ENCODE peak calls at places on chromosomes 2 and 18, in eight cellular contexts. H is Jurkat, Clone E6-1; X is ovary; E is lung; D is A549; O is heart right ventricle; V is SK-N-SH; C is GM23338. N is an unnamed sample.

GRCh38 chr2:6913415-6914157 is 3.6 kb upstream of the RNF144A start:
- DNase-seq in O (no peak), H (no peak), E (no peak), C (no peak), X (no peak), D (no peak), V (no peak), N (no peak)

GRCh38 chr18:37586641-37587225 is 21.1 kb upstream of the CELF4 start:
- DNase-seq in V (no peak), D (no peak), X (no peak), H (no peak), C (no peak), O (no peak), E (no peak), N (no peak)

GRCh38 chr18:76892832-76893231 is 70.5 kb downstream of the ZNF236 start:
- DNase-seq in H (no peak), X (no peak), E (no peak), C (no peak), D (no peak), O (no peak), V (no peak), N (no peak)

GRCh38 chr2:54979645-54980044 is 70.6 kb downstream of the RTN4 start:
- DNase-seq in X (no peak), E (peak; percentile 74), D (no peak), O (no peak), H (no peak), V (no peak), C (peak; percentile 42), N (no peak)

GRCh38 chr18:28837100-28837499 is 660.2 kb upstream of the CDH2 start:
- DNase-seq in D (no peak), C (no peak), E (no peak), H (no peak), O (no peak), V (no peak), X (no peak), N (no peak)

GRCh38 chr2:239800785-239801184 is 224.4 kb downstream of the NDUFA10 start:
- DNase-seq in V (no peak), C (no peak), O (no peak), D (no peak), H (no peak), E (no peak), X (no peak), N (no peak)

GRCh38 chr2:29293830-29294438 is 178.7 kb downstream of the CLIP4 start:
- DNase-seq in D (peak; percentile 19), C (peak; percentile 91), V (no peak), H (peak; percentile 12), E (no peak), X (no peak), O (no peak), N (peak; percentile 69)

GRCh38 chr2:216181953-216182352 is 72.8 kb downstream of the XRCC5 start:
- DNase-seq in X (no peak), V (no peak), D (no peak), O (no peak), H (no peak), E (no peak), C (no peak), N (no peak)

GRCh38 chr18:68033466-68033865 is 516.9 kb upstream of the DSEL start:
- DNase-seq in X (no peak), C (no peak), H (no peak), O (no peak), D (no peak), E (no peak), V (no peak), N (no peak)

GRCh38 chr2:105039559-105039958 is 1.7 kb downstream of the MRPS9 start:
- DNase-seq in V (no peak), E (no peak), X (no peak), O (no peak), H (no peak), C (no peak), D (no peak), N (no peak)
- H3K4me3 ChIP-seq in V (no peak overlapping the region), E (no peak overlapping the region), X (no peak overlapping the region), O (no peak overlapping the region), H (no peak overlapping the region), C (peak overlapping the region; percentile 90), D (no peak overlapping the region), N (no peak overlapping the region)

DNA sequence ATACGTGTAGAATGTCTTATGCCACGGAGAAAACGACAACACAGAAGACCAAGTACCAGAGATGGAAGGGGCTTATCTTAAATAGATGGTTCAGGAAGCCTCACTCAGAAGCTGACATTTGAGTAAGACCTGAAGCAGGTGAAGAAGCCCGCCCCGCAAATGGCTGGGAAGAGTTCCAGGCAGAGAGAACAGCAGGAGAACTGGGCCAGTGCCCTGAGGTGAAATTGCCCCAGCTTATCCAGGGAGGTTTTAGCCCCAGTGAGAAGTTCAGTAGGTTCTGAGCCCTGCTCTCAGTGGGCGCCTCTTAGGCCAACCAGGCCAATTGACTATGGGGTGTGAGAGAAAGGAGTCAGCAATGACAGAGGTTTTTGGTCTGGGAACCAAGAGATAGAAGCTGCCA is 166.1 kb upstream of the FOSL2 start:
- DNase-seq in C (no peak), X (no peak), H (no peak), D (no peak), V (no peak), E (no peak), O (no peak), N (no peak)
- H3K4me3 ChIP-seq in C (no peak overlapping the region), X (no peak overlapping the region), H (no peak overlapping the region), D (no peak overlapping the region), V (no peak overlapping the region), E (no peak overlapping the region), O (no peak overlapping the region), N (no peak overlapping the region)

GRCh38 chr2:232633413-232634318 is at the start of gene EFHD1:
- DNase-seq in C (peak; percentile 89), D (peak; percentile 73), V (peak; percentile 87), H (peak; percentile 9), X (peak; percentile 86), E (peak; percentile 51), O (peak; percentile 81), N (peak; percentile 95)

GRCh38 chr2:232634319-232635150 is 1.1 kb downstream of the EFHD1 start:
- DNase-seq in E (no peak), O (peak; percentile 36), X (peak; percentile 58), H (no peak), V (peak; percentile 44), C (peak; percentile 62), D (no peak), N (peak; percentile 81)

GRCh38 chr2:232632229-232632903 is 1.0 kb upstream of the EFHD1 start:
- DNase-seq in X (peak; percentile 51), H (no peak), D (no peak), C (no peak), V (no peak), O (peak; percentile 35), E (no peak), N (peak; percentile 35)

GRCh38 chr2:232635820-232636219 is 2.4 kb downstream of the EFHD1 start:
- DNase-seq in D (no peak), X (no peak), C (no peak), H (no peak), V (no peak), E (no peak), O (no peak), N (no peak)

GRCh38 chr2:232632904-232633412 is 446 bp upstream of the EFHD1 start:
- DNase-seq in D (peak; percentile 41), V (no peak), X (peak; percentile 92), H (no peak), E (no peak), C (peak; percentile 37), O (peak; percentile 78), N (no peak)
- H3K4me3 ChIP-seq in D (peak overlapping the region; percentile 61), V (peak overlapping the region; percentile 49), X (peak overlapping the region; percentile 87), H (peak overlapping the region; percentile 45), E (peak overlapping the region; percentile 45), C (peak overlapping the region; percentile 83), O (peak overlapping the region; percentile 61), N (peak overlapping the region; percentile 63)

GRCh38 chr2:27133905-27134780 is at the start of gene PREB:
- DNase-seq in O (peak; percentile 99), D (peak; percentile 96), X (peak; percentile 99), E (peak; percentile 97), H (peak; percentile 88), V (peak; percentile 100), C (peak; percentile 97), N (peak; percentile 99)
- H3K4me3 ChIP-seq in O (peak within 1 kb of the TSS; percentile 85), D (peak within 1 kb of the TSS; percentile 89), X (peak within 1 kb of the TSS; percentile 89), E (peak within 1 kb of the TSS; percentile 72), H (peak within 1 kb of the TSS; percentile 87), V (peak within 1 kb of the TSS; percentile 94), C (peak within 1 kb of the TSS; percentile 99), N (peak within 1 kb of the TSS; percentile 94)

DNA sequence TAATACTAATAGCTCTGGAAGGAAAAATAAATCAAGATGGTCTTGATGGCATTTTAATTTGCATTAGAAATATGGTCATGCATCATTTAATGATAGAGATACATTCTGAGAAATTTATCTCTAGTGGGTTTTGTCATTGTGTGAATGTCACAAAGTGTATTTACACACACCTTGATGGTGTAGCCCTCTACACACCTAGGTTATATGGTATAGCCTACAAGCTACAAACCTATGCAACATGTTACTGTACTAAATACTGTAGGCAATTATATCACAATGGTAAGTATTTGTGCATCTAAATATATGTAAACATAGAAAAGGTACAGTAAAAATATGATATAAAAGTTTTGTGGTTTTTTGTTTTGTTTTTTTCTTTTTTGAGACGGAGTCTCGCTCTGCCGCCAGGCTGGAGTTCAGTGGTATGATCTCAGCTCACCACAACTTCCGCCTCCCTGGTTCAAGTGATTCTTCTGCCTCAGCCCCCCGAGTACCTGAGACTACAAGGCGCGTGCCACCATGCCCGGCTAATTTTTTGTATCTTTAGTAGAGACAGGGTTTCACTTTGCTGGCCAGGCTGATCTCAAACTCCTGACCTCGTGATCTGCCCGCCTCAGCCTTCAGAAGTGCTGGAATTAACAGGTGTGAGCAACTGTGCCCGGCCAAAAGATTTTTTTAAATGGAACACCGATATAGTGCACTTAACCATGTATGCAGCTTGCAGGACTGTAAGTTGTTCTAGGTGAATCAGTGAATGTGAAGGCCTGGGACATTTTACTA is 83.7 kb upstream of the UBXN4 start:
- DNase-seq in D (no peak), H (peak; percentile 77), E (no peak), V (no peak), O (no peak), X (no peak), C (no peak), N (no peak)
- H3K4me3 ChIP-seq in D (no peak overlapping the region), H (peak overlapping the region; percentile 24), E (no peak overlapping the region), V (no peak overlapping the region), O (no peak overlapping the region), X (no peak overlapping the region), C (no peak overlapping the region), N (no peak overlapping the region)

GRCh38 chr2:66581461-66582363 is 146.8 kb downstream of the MEIS1 start:
- DNase-seq in V (peak; percentile 72), X (peak; percentile 46), E (peak; percentile 33), D (no peak), C (peak; percentile 77), H (no peak), O (peak; percentile 17), N (peak; percentile 82)
- H3K4me3 ChIP-seq in V (peak overlapping the region; percentile 28), X (peak overlapping the region; percentile 50), E (peak overlapping the region; percentile 37), D (no peak overlapping the region), C (peak overlapping the region; percentile 61), H (no peak overlapping the region), O (no peak overlapping the region), N (peak overlapping the region; percentile 30)